ENCODE peak calls at places on chromosomes 16 and 17, in nine cellular contexts. N is heart right ventricle; Y is stimulated activated CD8-positive, alpha-beta memory T cell treated with anti-CD3 and anti-CD28 coated beads, Interleukin-2, amount 100 ng/mL, for 48 hours; E is stimulated activated CD4-positive, alpha-beta T cell treated with anti-CD3 and anti-CD28 coated beads, Interleukin-15, amount 100 ng/mL, for 1 hour; O is caudate nucleus; V is NCI-H1092 treated with DMSO at 0.1 percent for 48 hours; M is left colon; I is GM13977; B is GM23338. A is an unnamed sample.

GRCh38 chr17:36696805-36697204 is 95.4 kb downstream of the MRM1 start:
- DNase-seq in B (no peak), E (no peak), N (no peak), O (no peak), V (no peak), I (no peak), Y (no peak), M (no peak), A (no peak)

GRCh38 chr17:6327007-6327406 is 107.9 kb downstream of the AIPL1 start:
- DNase-seq in Y (no peak), V (no peak), I (no peak), N (peak; percentile 76), M (no peak), O (no peak), B (peak; percentile 63), E (no peak), A (no peak)

GRCh38 chr17:12994341-12995074 is 23.3 kb downstream of the ELAC2 start:
- DNase-seq in Y (no peak), E (no peak), V (no peak), B (no peak), N (no peak), O (no peak), M (no peak), I (no peak), A (no peak)

GRCh38 chr17:74663566-74663965 is 40.0 kb upstream of the CD300E start:
- DNase-seq in N (no peak), M (no peak), E (no peak), V (no peak), B (no peak), O (no peak), Y (no peak), I (no peak), A (no peak)

GRCh38 chr16:87033021-87033471 is 284.1 kb downstream of the C16orf95 start:
- DNase-seq in B (no peak), I (no peak), Y (no peak), N (peak; percentile 17), O (no peak), E (no peak), M (no peak), V (no peak), A (no peak)

GRCh38 chr17:66299721-66300120 is 2.7 kb upstream of the PRKCA start:
- DNase-seq in B (no peak), N (no peak), I (no peak), O (no peak), M (no peak), V (no peak), E (no peak), Y (no peak), A (no peak)

GRCh38 chr16:4217246-4218131 is 24.4 kb downstream of the SRL start:
- DNase-seq in N (peak; percentile 71), B (no peak), M (peak; percentile 67), V (peak; percentile 46), Y (no peak), O (no peak), I (no peak), E (no peak), A (no peak)

GRCh38 chr17:28796062-28796461 is 46.5 kb downstream of the FAM222B start:
- DNase-seq in M (no peak), O (no peak), I (no peak), N (no peak), B (no peak), Y (no peak), V (no peak), E (no peak), A (no peak)

GRCh38 chr17:396788-397187 is 44.2 kb upstream of the RPH3AL start:
- DNase-seq in N (no peak), O (no peak), M (no peak), I (no peak), B (no peak), V (no peak), E (no peak), Y (no peak), A (no peak)

GRCh38 chr16:13919683-13920509 is at the start of gene ERCC4:
- DNase-seq in V (peak; percentile 99), E (peak; percentile 97), B (peak; percentile 100), M (peak; percentile 100), O (peak; percentile 90), Y (peak; percentile 98), I (peak; percentile 97), N (peak; percentile 100), A (peak; percentile 99)

GRCh38 chr17:73519011-73519410 is 125.2 kb downstream of the SDK2 start:
- DNase-seq in O (no peak), M (no peak), E (no peak), V (no peak), I (no peak), B (no peak), N (no peak), Y (no peak), A (no peak)

GRCh38 chr16:20051611-20052010 is 22.1 kb downstream of the GPR139 start:
- DNase-seq in B (no peak), V (no peak), I (no peak), M (no peak), Y (no peak), O (no peak), E (no peak), N (no peak), A (no peak)

GRCh38 chr16:72875291-72876036 is 172.5 kb downstream of the ZFHX3 start:
- DNase-seq in O (no peak), E (no peak), B (no peak), M (no peak), I (no peak), V (no peak), Y (no peak), N (no peak), A (no peak)

GRCh38 chr17:35879748-35880654 is at the start of gene CCL5:
- DNase-seq in N (no peak), E (peak; percentile 16), Y (no peak), O (no peak), I (peak; percentile 88), M (peak; percentile 15), B (no peak), V (no peak), A (peak; percentile 87)

GRCh38 chr16:4358831-4359561 is 7.9 kb upstream of the PAM16 start:
- DNase-seq in V (peak; percentile 13), Y (peak; percentile 56), E (peak; percentile 45), B (peak; percentile 88), O (no peak), N (peak; percentile 58), M (peak; percentile 64), I (peak; percentile 80), A (peak; percentile 78)

GRCh38 chr16:87161822-87162676 is 155.1 kb downstream of the C16orf95 start:
- DNase-seq in N (no peak), Y (no peak), M (no peak), I (no peak), E (no peak), B (no peak), O (no peak), V (no peak), A (no peak)

A was measured in GM10248.